ENCODE peak calls at places on chromosomes 1 and 21, in eight cellular contexts. S, W, H, Q, C, M, X and A are unnamed samples.

GRCh38 chr1:58893257-58893869 is 109.5 kb upstream of the JUN start:
- DNase-seq in S (no peak), W (no peak), H (no peak), Q (no peak), C (no peak), M (peak; percentile 55), X (no peak), A (no peak)

GRCh38 chr21:29261555-29262540 is 36.9 kb upstream of the BACH1 start:
- DNase-seq in S (no peak), W (no peak), H (no peak), Q (no peak), C (no peak), M (no peak), X (no peak), A (no peak)

GRCh38 chr1:112093372-112093694 is 103.9 kb upstream of the KCND3 start:
- DNase-seq in S (no peak), W (no peak), H (no peak), Q (no peak), C (no peak), M (no peak), X (no peak), A (no peak)

GRCh38 chr1:31700468-31701136 is 3.2 kb downstream of the COL16A1 start:
- DNase-seq in S (no peak), W (no peak), H (no peak), Q (no peak), C (no peak), M (no peak), X (no peak), A (no peak)

GRCh38 chr1:69700770-69701169 is 133.0 kb downstream of the LRRC7 start:
- DNase-seq in S (no peak), W (no peak), H (no peak), Q (peak; percentile 23), C (no peak), M (no peak), X (peak; percentile 51), A (peak; percentile 10)

GRCh38 chr1:11629626-11630025 is 24.6 kb downstream of the FBXO2 start:
- DNase-seq in S (no peak), W (no peak), H (no peak), Q (no peak), C (no peak), M (no peak), X (peak; percentile 79), A (no peak)

GRCh38 chr1:6208723-6209660 is 3.1 kb downstream of the RNF207 start:
- DNase-seq in S (no peak), W (no peak), H (no peak), Q (peak; percentile 50), C (no peak), M (peak; percentile 48), X (peak; percentile 72), A (peak; percentile 86)

GRCh38 chr21:29196664-29197052 is 66.2 kb downstream of the MAP3K7CL start:
- DNase-seq in S (no peak), W (no peak), H (no peak), Q (no peak), C (no peak), M (no peak), X (no peak), A (no peak)

GRCh38 chr1:223456747-223457146 is 63.5 kb downstream of the CCDC185 start:
- DNase-seq in S (no peak), W (no peak), H (no peak), Q (no peak), C (no peak), M (no peak), X (no peak), A (no peak)

GRCh38 chr21:41951876-41952567 is 1.8 kb downstream of the C2CD2 start:
- DNase-seq in S (no peak), W (no peak), H (no peak), Q (no peak), C (no peak), M (no peak), X (no peak), A (no peak)

GRCh38 chr1:43994794-43995790 is 3.7 kb downstream of the CCDC24 start:
- DNase-seq in S (peak; percentile 13), W (no peak), H (no peak), Q (no peak), C (no peak), M (peak; percentile 20), X (peak; percentile 61), A (no peak)

DNA sequence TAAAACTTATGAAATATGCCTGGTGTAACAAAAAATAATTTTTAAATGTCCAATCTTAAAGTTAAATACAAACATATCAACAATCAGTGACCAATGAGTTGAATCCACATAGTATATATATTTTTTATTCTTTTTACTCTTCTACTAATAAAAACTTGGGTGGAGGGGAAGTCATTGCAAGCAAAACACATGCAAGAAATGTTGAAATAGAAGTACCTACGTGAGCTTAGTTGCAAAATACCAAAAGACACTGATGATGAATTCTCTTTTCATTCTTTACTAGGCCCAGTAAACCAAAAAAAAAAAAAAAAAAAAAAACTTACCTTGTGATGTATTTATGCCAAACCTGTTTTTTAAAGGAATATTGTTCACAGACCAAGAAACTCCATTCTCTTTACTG is 26.4 kb upstream of the PLA2G4A start:
- DNase-seq in S (no peak), W (no peak), H (no peak), Q (no peak), C (no peak), M (no peak), X (no peak), A (no peak)
- H3K4me3 ChIP-seq in S (no peak overlapping the region), W (no peak overlapping the region), H (no peak overlapping the region), Q (no peak overlapping the region), C (no peak overlapping the region), M (no peak overlapping the region), X (no peak overlapping the region), A (no peak overlapping the region)

GRCh38 chr1:207909687-207910086 is 1.2 kb downstream of the CD34 start:
- DNase-seq in S (no peak), W (no peak), H (no peak), Q (no peak), C (no peak), M (no peak), X (no peak), A (no peak)

GRCh38 chr1:207913951-207914350 is 3.0 kb upstream of the CD34 start:
- DNase-seq in S (no peak), W (no peak), H (no peak), Q (no peak), C (no peak), M (no peak), X (no peak), A (no peak)

GRCh38 chr1:207908112-207908734 is 2.7 kb downstream of the CD34 start:
- DNase-seq in S (no peak), W (no peak), H (no peak), Q (no peak), C (no peak), M (no peak), X (no peak), A (no peak)

GRCh38 chr1:207911983-207912760 is 1.2 kb upstream of the CD34 start:
- DNase-seq in S (no peak), W (no peak), H (no peak), Q (no peak), C (no peak), M (peak; percentile 36), X (no peak), A (peak; percentile 47)

DNA sequence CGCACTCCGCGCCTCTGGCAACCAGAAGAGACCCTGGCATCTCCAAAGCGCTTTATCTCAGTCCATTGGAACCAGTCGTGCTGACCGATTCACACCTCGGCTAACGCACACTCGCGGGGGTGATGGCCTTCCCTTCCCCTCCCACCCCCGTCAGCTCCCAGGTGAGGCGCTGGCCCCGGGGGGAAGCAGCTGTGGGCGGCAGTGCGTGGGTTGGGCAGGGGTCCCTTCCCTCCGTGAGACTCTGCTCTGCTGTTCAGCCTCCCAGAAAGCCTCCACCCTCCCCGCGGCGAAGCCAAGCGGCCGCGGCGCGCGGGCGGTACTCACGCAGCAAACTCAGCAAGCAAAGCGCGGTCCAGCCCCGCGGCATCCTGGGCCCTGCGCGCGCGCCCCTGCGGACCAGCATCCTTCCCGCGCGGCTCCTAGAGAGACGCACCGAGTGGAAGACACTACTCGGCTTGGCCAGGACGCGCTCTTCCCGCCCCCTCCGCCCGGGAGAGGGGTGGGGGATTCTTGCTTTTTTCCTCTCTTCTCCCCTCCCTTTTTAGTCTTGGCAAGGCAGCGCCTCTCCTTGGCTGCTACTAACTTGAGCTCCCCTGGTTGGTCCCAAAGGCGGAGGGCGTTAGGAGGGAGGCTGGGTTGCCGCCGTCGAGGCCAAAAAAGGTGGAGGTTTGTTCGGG is at the start of gene CD34:
- DNase-seq in S (no peak), W (no peak), H (no peak), Q (no peak), C (no peak), M (no peak), X (peak; percentile 50), A (peak; percentile 38)
- H3K4me3 ChIP-seq in S (no peak within 1 kb of the TSS), W (peak within 1 kb of the TSS; percentile 34), H (peak within 1 kb of the TSS; percentile 41), Q (peak within 1 kb of the TSS; percentile 8), C (peak within 1 kb of the TSS; percentile 52), M (no peak within 1 kb of the TSS), X (peak within 1 kb of the TSS; percentile 50), A (peak within 1 kb of the TSS; percentile 13)

GRCh38 chr1:178345821-178346220 is 150.9 kb downstream of the CLEC20A start:
- DNase-seq in S (no peak), W (no peak), H (no peak), Q (peak; percentile 61), C (no peak), M (no peak), X (no peak), A (peak; percentile 58)

GRCh38 chr1:178345238-178345637 is 151.5 kb downstream of the CLEC20A start:
- DNase-seq in S (no peak), W (no peak), H (no peak), Q (no peak), C (no peak), M (no peak), X (no peak), A (no peak)

GRCh38 chr1:178339834-178340233 is 156.9 kb downstream of the CLEC20A start:
- DNase-seq in S (no peak), W (no peak), H (no peak), Q (no peak), C (no peak), M (no peak), X (no peak), A (no peak)

GRCh38 chr1:178341218-178341956 is 155.4 kb downstream of the CLEC20A start:
- DNase-seq in S (no peak), W (no peak), H (peak; percentile 63), Q (peak; percentile 69), C (no peak), M (peak; percentile 35), X (no peak), A (peak; percentile 95)

DNA sequence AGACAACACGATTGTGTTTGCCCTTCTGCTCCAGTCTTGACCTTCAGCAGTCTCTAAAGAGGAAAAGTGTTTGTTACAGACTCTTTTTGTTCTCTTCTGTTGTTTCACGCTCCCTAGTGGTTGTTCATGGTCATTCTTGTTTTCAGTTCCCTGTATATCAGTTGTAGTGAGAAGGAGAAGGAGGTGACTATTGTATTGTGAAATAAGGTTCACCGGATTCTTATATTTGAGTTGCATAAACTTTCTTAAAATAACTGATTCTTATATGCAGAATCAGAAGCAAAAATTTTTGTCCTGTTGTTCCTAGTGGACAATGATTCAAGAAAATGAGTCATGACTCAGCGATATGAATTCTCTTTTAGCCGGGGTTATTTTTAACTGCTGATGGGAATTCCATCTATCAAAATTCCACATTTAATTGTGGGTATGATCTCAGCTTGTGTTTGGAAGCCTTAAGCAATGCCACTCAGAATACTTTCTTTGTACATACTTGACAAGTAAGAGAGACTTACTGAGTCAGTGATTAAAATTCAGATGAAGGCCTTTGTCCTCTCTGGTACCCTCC is 152.2 kb downstream of the CLEC20A start:
- DNase-seq in S (no peak), W (no peak), H (peak; percentile 80), Q (peak; percentile 93), C (no peak), M (peak; percentile 63), X (no peak), A (peak; percentile 84)
- H3K4me3 ChIP-seq in S (no peak overlapping the region), W (no peak overlapping the region), H (no peak overlapping the region), Q (no peak overlapping the region), C (no peak overlapping the region), M (no peak overlapping the region), X (no peak overlapping the region), A (no peak overlapping the region)

GRCh38 chr21:34885125-34885524 is 164.0 kb downstream of the RUNX1 start:
- DNase-seq in S (no peak), W (no peak), H (no peak), Q (peak; percentile 43), C (no peak), M (no peak), X (no peak), A (peak; percentile 45)
- H3K4me3 ChIP-seq in S (no peak overlapping the region), W (peak overlapping the region; percentile 89), H (peak overlapping the region; percentile 88), Q (peak overlapping the region; percentile 65), C (peak overlapping the region; percentile 64), M (no peak overlapping the region), X (no peak overlapping the region), A (peak overlapping the region; percentile 79)